ENCODE peak calls at places on chromosomes 12 and 14, in four cellular contexts. I is HepG2, B is K562, M is GM12878. U is an unnamed sample.

GRCh38 chr12:13570005-13570694 is 373.6 kb downstream of the EMP1 start:
- DNase-seq in B (no peak), M (no peak), I (peak), U (no peak)

GRCh38 chr12:15712823-15713663 is 76.1 kb downstream of the EPS8 start:
- DNase-seq in B (no peak), I (peak), M (no peak), U (no peak)

GRCh38 chr14:30283822-30284446 is 275.0 kb upstream of the G2E3 start:
- DNase-seq in I (peak), B (peak), M (no peak), U (peak)

GRCh38 chr12:122687091-122687490 is 16.1 kb downstream of the HCAR2 start:
- DNase-seq in M (no peak), I (no peak), B (no peak), U (no peak)

GRCh38 chr12:85920324-85920947 is 46.3 kb downstream of the NTS start:
- DNase-seq in I (peak), M (no peak), B (peak), U (peak)

GRCh38 chr14:68427550-68427890 is 365.3 kb downstream of the ZFP36L1 start:
- DNase-seq in M (no peak), B (no peak), I (peak), U (no peak)

GRCh38 chr14:75249251-75249957 is 29.2 kb upstream of the FOS start:
- DNase-seq in B (peak), I (no peak), M (peak), U (no peak)

GRCh38 chr12:123741937-123742572 is 20.0 kb upstream of the DNAH10 start:
- DNase-seq in M (no peak), B (no peak), I (no peak), U (no peak)

GRCh38 chr12:107328442-107329133 is 235.2 kb upstream of the CRY1 start:
- DNase-seq in I (no peak), B (no peak), M (no peak), U (no peak)

GRCh38 chr12:82609234-82609914 is 77.3 kb upstream of the TMTC2 start:
- DNase-seq in B (no peak), I (no peak), M (no peak), U (no peak)

GRCh38 chr14:90675399-90675798 is 140.8 kb downstream of the TTC7B start:
- DNase-seq in I (no peak), M (no peak), B (no peak), U (no peak)

GRCh38 chr12:13347241-13348043 is 150.9 kb downstream of the EMP1 start:
- DNase-seq in M (no peak), I (no peak), B (no peak), U (no peak)

GRCh38 chr14:54743382-54743781 is 159.2 kb downstream of the GCH1 start:
- DNase-seq in B (no peak), I (no peak), M (no peak), U (no peak)

GRCh38 chr12:26345471-26346003 is 150.2 kb downstream of the SSPN start:
- DNase-seq in M (no peak), I (no peak), B (no peak), U (no peak)

GRCh38 chr12:6829532-6830220 is 1.5 kb downstream of the P3H3 start:
- DNase-seq in B (peak), I (peak), M (no peak), U (no peak)

GRCh38 chr12:106139422-106140141 is 828 bp upstream of the NUAK1 start:
- DNase-seq in I (peak), M (no peak), B (no peak), U (peak)

GRCh38 chr12:124075836-124076235 is 102.8 kb downstream of the ZNF664 start:
- DNase-seq in I (no peak), B (no peak), M (no peak), U (no peak)

GRCh38 chr12:65879878-65880277 is 55.6 kb downstream of the HMGA2 start:
- DNase-seq in M (no peak), B (no peak), I (no peak), U (no peak)

GRCh38 chr12:87778065-87778464 is 251.1 kb downstream of the C12orf50 start:
- DNase-seq in M (no peak), I (no peak), B (no peak), U (no peak)

GRCh38 chr12:19129121-19129485 is 430 bp upstream of the PLEKHA5 start:
- DNase-seq in B (no peak), M (no peak), I (no peak), U (no peak)

GRCh38 chr12:45981075-45981837 is 9.1 kb downstream of the SCAF11 start:
- DNase-seq in M (no peak), I (no peak), B (no peak), U (no peak)

GRCh38 chr12:128259556-128260070 is 7.4 kb upstream of the TMEM132C start:
- DNase-seq in B (peak), M (no peak), I (peak), U (peak)

GRCh38 chr12:25533150-25533549 is 19.9 kb downstream of the LMNTD1 start:
- DNase-seq in B (no peak), M (no peak), I (no peak), U (no peak)

GRCh38 chr14:105474478-105475268 is at the start of gene CRIP2:
- DNase-seq in I (no peak), M (no peak), B (peak), U (peak)

GRCh38 chr12:55745361-55746146 is 2.6 kb downstream of the GDF11 start:
- DNase-seq in B (peak), I (peak), M (no peak), U (peak)

GRCh38 chr14:57692671-57693070 is 173.2 kb downstream of the SLC35F4 start:
- DNase-seq in M (no peak), B (peak), I (peak), U (peak)

GRCh38 chr12:114767906-114768697 is 84.1 kb upstream of the TBX3 start:
- DNase-seq in M (no peak), I (peak), B (no peak), U (no peak)

GRCh38 chr12:13390381-13390856 is 193.9 kb downstream of the EMP1 start:
- DNase-seq in B (no peak), M (no peak), I (no peak), U (no peak)

GRCh38 chr12:107231269-107231668 is 137.9 kb upstream of the CRY1 start:
- DNase-seq in M (no peak), B (no peak), I (no peak), U (no peak)

GRCh38 chr14:105375635-105376057 is 22.7 kb upstream of the TEX22 start:
- DNase-seq in I (no peak), B (no peak), M (no peak), U (no peak)

GRCh38 chr12:16359512-16360491 is 12.4 kb downstream of the MGST1 start:
- DNase-seq in I (peak), M (no peak), B (peak), U (peak)

GRCh38 chr12:8655421-8655820 is 7.2 kb downstream of the MFAP5 start:
- DNase-seq in I (no peak), M (no peak), B (no peak), U (no peak)

GRCh38 chr12:112408621-112409020 is 784 bp downstream of the RPL6 start:
- DNase-seq in B (peak), M (no peak), I (no peak), U (no peak)

GRCh38 chr14:34297786-34298520 is 164.1 kb downstream of the SPTSSA start:
- DNase-seq in B (no peak), I (peak), M (no peak), U (no peak)

GRCh38 chr12:121400332-121401139 is 618 bp downstream of the RNF34 start:
- DNase-seq in M (peak), B (peak), I (peak), U (peak)

GRCh38 chr12:30810918-30811317 is 56.2 kb upstream of the CAPRIN2 start:
- DNase-seq in M (no peak), I (no peak), B (no peak), U (no peak)

GRCh38 chr14:50013198-50013918 is 103.0 kb downstream of the VCPKMT start:
- DNase-seq in B (no peak), I (peak), M (no peak), U (no peak)

GRCh38 chr14:104353921-104354701 is 215.7 kb downstream of the KIF26A start:
- DNase-seq in M (no peak), I (no peak), B (no peak), U (no peak)

GRCh38 chr14:101010293-101010692 is 106.8 kb upstream of the RTL1 start:
- DNase-seq in I (no peak), M (no peak), B (no peak), U (peak)
- TF ChIP-seq FOXM1 in I (no peak), M (no peak), B (no peak), U (no peak)

GRCh38 chr12:67986632-67987031 is 2.6 kb upstream of the IFNG-AS1 start:
- DNase-seq in B (no peak), M (no peak), I (no peak), U (no peak)

GRCh38 chr12:67980391-67980790 is 8.9 kb upstream of the IFNG-AS1 start:
- DNase-seq in M (no peak), I (no peak), B (no peak), U (no peak)

GRCh38 chr12:67977668-67978067 is 11.6 kb upstream of the IFNG-AS1 start:
- DNase-seq in M (no peak), B (no peak), I (no peak), U (no peak)

GRCh38 chr12:67981236-67982164 is 7.7 kb upstream of the IFNG-AS1 start:
- DNase-seq in B (no peak), M (no peak), I (no peak), U (peak)

DNA sequence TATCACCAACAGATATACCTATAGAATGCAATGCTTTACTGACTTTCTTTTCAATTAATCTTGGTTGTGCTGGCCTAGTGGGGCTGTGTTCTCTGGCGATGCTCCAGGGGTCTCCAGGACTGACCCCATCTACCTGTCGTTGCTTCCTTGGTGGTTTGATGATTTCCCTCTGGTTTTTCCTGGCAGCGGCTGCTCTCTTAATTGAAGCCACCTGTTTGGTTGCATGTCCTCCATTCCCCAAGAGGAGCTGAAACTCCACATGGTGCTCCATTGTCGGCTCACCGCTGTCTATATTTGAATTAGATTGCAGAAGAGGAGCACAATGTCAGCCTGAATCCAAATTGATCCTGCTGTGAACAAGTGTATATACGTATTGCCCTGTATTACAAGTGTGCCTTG is 7.1 kb upstream of the IFNG-AS1 start:
- DNase-seq in M (no peak), B (no peak), I (no peak), U (no peak)
- TF ChIP-seq BHLHE40 in M (no peak), B (no peak), I (no peak), U (no peak)

GRCh38 chr14:80188571-80188970 is 22.7 kb downstream of the DIO2 start:
- DNase-seq in M (no peak), B (no peak), I (no peak), U (no peak)
- TF ChIP-seq FOXM1 in M (no peak), B (no peak), I (no peak), U (no peak)

GRCh38 chr12:2264622-2265306 is 212.0 kb downstream of the CACNA1C start:
- DNase-seq in M (no peak), I (no peak), B (no peak), U (no peak)
- TF ChIP-seq BHLHE40 in M (no peak), I (no peak), B (no peak), U (no peak)

GRCh38 chr12:117645473-117645872 is 284.0 kb upstream of the NOS1 start:
- DNase-seq in I (no peak), M (no peak), B (no peak), U (no peak)

GRCh38 chr12:117643971-117644370 is 282.5 kb upstream of the NOS1 start:
- DNase-seq in B (no peak), I (no peak), M (no peak), U (no peak)

GRCh38 chr12:117641885-117642284 is 280.5 kb upstream of the NOS1 start:
- DNase-seq in M (no peak), I (no peak), B (no peak), U (no peak)

GRCh38 chr12:117649796-117650195 is 288.4 kb upstream of the NOS1 start:
- DNase-seq in B (no peak), M (no peak), I (no peak), U (no peak)

DNA sequence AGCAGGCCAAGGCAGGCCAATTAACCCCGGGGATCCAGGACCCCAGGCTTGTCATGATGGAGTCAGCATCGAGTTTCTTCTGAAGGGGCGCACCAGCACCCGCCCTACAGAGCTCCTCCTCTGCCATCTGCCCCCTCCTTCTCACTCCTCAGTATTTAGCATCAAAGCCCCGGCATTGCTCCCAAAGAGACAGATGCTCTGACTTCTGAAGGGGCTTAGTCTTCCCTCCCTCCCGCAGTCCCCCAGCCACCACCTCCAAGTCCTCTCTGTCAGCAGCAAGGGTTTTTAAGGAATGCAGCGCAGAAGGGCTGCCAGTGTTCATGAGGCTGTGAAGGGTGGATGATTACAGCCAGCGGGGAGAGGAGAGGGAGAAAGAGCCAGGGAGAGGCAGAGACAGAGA is 285.2 kb upstream of the NOS1 start:
- DNase-seq in B (no peak), I (no peak), M (no peak), U (no peak)
- TF ChIP-seq FOXM1 in B (no peak), I (no peak), M (no peak), U (no peak)

GRCh38 chr12:47094804-47095203 is 15.0 kb upstream of the AMIGO2 start:
- DNase-seq in I (no peak), M (no peak), B (no peak), U (no peak)

GRCh38 chr12:47088021-47088944 is 8.5 kb upstream of the AMIGO2 start:
- DNase-seq in I (peak), M (no peak), B (no peak), U (no peak)

GRCh38 chr12:47087088-47087688 is 7.4 kb upstream of the AMIGO2 start:
- DNase-seq in M (no peak), B (no peak), I (no peak), U (no peak)

GRCh38 chr12:47095446-47096236 is 15.9 kb upstream of the AMIGO2 start:
- DNase-seq in I (no peak), M (no peak), B (no peak), U (no peak)

GRCh38 chr12:47091009-47091408 is 11.2 kb upstream of the AMIGO2 start:
- DNase-seq in B (no peak), M (no peak), I (no peak), U (no peak)
- TF ChIP-seq BHLHE40 in B (no peak), M (no peak), I (no peak), U (no peak)

GRCh38 chr12:49673446-49674317 is 33.5 kb downstream of the FMNL3 start:
- DNase-seq in M (no peak), I (peak), B (peak), U (no peak)
- TF ChIP-seq FOXM1 in M (no peak), I (no peak), B (no peak), U (no peak)

GRCh38 chr14:99725774-99726537 is 41.9 kb downstream of the CYP46A1 start:
- DNase-seq in M (no peak), I (no peak), B (no peak), U (no peak)

GRCh38 chr14:99724196-99724891 is 40.2 kb downstream of the CYP46A1 start:
- DNase-seq in M (no peak), I (no peak), B (peak), U (no peak)

GRCh38 chr14:99727096-99727870 is 43.2 kb downstream of the CYP46A1 start:
- DNase-seq in B (no peak), I (no peak), M (no peak), U (no peak)

GRCh38 chr14:99726538-99727095 is 42.5 kb downstream of the CYP46A1 start:
- DNase-seq in B (no peak), M (no peak), I (no peak), U (no peak)

GRCh38 chr14:99724939-99725773 is 41.1 kb downstream of the CYP46A1 start:
- DNase-seq in I (no peak), B (no peak), M (no peak), U (no peak)
- TF ChIP-seq BHLHE40 in I (no peak), B (no peak), M (no peak), U (no peak)

GRCh38 chr14:51552275-51552674 is 99.4 kb upstream of the FRMD6 start:
- DNase-seq in M (no peak), B (no peak), I (no peak), U (no peak)

GRCh38 chr14:51548187-51548586 is 103.5 kb upstream of the FRMD6 start:
- DNase-seq in I (no peak), M (no peak), B (no peak), U (no peak)

GRCh38 chr14:51554339-51554920 is 97.3 kb upstream of the FRMD6 start:
- DNase-seq in I (no peak), B (no peak), M (no peak), U (no peak)

GRCh38 chr14:51554953-51555352 is 96.8 kb upstream of the FRMD6 start:
- DNase-seq in B (no peak), I (no peak), M (no peak), U (no peak)

DNA sequence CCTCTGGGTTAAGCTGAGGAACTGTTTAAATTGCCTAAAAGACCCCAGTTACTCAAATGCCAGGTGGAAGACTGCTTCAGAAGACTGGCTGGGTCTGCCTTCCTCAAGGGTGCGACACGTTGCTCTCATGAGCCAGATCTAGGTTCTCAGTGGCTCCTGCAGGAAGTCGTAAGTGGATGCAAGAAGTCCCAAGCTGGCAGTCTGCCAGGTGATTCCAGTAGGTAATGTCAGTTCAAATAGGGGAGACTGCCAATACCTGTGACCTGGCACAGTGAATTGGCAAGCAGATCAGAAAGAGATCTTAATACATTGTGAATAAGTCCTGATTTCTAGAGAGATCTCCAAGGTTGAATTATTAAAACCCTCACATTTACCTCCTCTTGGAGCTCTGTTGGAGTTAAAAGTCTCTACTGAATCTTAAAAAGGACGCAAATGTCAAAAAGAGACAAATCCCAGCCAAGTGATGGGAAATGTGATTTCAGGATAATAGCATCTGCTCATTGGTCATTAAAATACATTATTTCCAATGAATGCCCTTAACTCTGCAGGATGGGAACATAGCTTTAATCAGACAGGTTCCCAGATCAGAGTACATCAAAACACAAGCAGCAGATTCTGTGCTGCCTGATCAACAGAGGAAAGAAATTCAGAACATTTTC is 98.8 kb upstream of the FRMD6 start:
- DNase-seq in B (no peak), M (no peak), I (no peak), U (no peak)
- TF ChIP-seq FOXM1 in B (no peak), M (no peak), I (no peak), U (no peak)

DNA sequence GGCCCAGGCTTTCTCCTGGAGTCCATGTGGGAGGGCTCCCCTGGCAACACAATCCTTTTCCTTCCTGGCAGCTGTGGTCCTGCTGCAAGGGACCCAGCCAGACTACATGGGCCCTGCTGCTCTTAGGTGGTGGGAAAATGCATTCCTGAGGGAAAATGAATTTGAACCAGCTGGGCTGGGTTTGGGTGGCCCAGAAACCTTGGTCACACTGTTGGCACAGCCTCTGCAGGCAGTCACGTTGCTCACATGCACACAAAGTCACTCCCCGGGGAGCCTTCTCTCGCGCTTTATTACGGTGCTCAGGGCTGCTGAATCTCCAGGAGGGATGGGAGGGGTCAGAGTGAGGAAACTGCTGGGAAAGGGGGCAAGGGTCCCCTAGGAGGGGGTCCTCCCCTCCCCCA is 17.2 kb downstream of the PLEKHG3 start:
- DNase-seq in B (no peak), M (no peak), I (no peak), U (no peak)
- TF ChIP-seq BHLHE40 in B (no peak), M (peak), I (no peak), U (no peak)